ENCODE peak calls at places on chromosomes 13 and 19, in six cellular contexts. U is GM04504; X is effector CD4-positive, alpha-beta T cell; Q is NCI-H1436 treated with DMSO at 0.1 percent for 48 hours; M is SK-N-MC; Z is T follicular helper cell. F is an unnamed sample.

GRCh38 chr19:16376241-16376640 is 51.6 kb downstream of the KLF2 start:
- DNase-seq in U (no peak), X (no peak), Q (no peak), M (no peak), Z (no peak), F (no peak)

GRCh38 chr19:51691122-51692064 is 1.7 kb upstream of the SPACA6 start:
- DNase-seq in U (no peak), X (no peak), Q (no peak), M (no peak), Z (no peak), F (no peak)

GRCh38 chr13:70391678-70392077 is 283.4 kb upstream of the KLHL1 start:
- DNase-seq in U (no peak), X (no peak), Q (peak), M (no peak), Z (no peak), F (no peak)

GRCh38 chr13:32941368-32941767 is 74.9 kb upstream of the KL start:
- DNase-seq in U (no peak), X (no peak), Q (no peak), M (no peak), Z (no peak), F (no peak)

GRCh38 chr13:42486711-42487198 is 87.2 kb upstream of the TNFSF11 start:
- DNase-seq in U (no peak), X (no peak), Q (no peak), M (no peak), Z (no peak), F (no peak)

GRCh38 chr13:39565036-39565949 is 37.7 kb downstream of the LHFPL6 start:
- DNase-seq in U (peak), X (no peak), Q (no peak), M (peak), Z (no peak), F (no peak)

GRCh38 chr19:53904909-53905308 is 4.2 kb upstream of the CACNG7 start:
- DNase-seq in U (no peak), X (no peak), Q (no peak), M (no peak), Z (no peak), F (no peak)

GRCh38 chr19:53906211-53907192 is 2.6 kb upstream of the CACNG7 start:
- DNase-seq in U (no peak), X (peak), Q (no peak), M (no peak), Z (peak), F (no peak)

GRCh38 chr19:7417671-7418324 is 69.1 kb downstream of the ARHGEF18 start:
- DNase-seq in U (no peak), X (no peak), Q (no peak), M (no peak), Z (no peak), F (no peak)

GRCh38 chr13:113367771-113368170 is 3.8 kb upstream of the GRTP1 start:
- DNase-seq in U (no peak), X (no peak), Q (no peak), M (no peak), Z (no peak), F (no peak)

GRCh38 chr13:75550159-75550567 is 572 bp downstream of the UCHL3 start:
- DNase-seq in U (peak), X (no peak), Q (no peak), M (no peak), Z (no peak), F (no peak)

GRCh38 chr19:51704601-51705000 is 11.5 kb downstream of the SPACA6 start:
- DNase-seq in U (no peak), X (no peak), Q (no peak), M (no peak), Z (no peak), F (no peak)

GRCh38 chr19:6773323-6773931 is 919 bp downstream of the VAV1 start:
- DNase-seq in U (no peak), X (peak), Q (no peak), M (peak), Z (no peak), F (no peak)

GRCh38 chr13:33016414-33017409 is at the start of gene KL:
- DNase-seq in U (no peak), X (no peak), Q (no peak), M (no peak), Z (no peak), F (no peak)

GRCh38 chr19:13122980-13123957 is 5.2 kb downstream of the NACC1 start:
- DNase-seq in U (no peak), X (no peak), Q (no peak), M (no peak), Z (no peak), F (no peak)

GRCh38 chr19:35018379-35018778 is 11.9 kb upstream of the SCN1B start:
- DNase-seq in U (no peak), X (no peak), Q (no peak), M (no peak), Z (no peak), F (no peak)

GRCh38 chr13:70424428-70424827 is 316.2 kb upstream of the KLHL1 start:
- DNase-seq in U (no peak), X (no peak), Q (peak), M (no peak), Z (no peak), F (no peak)

GRCh38 chr13:96710166-96710866 is 284.0 kb downstream of the OXGR1 start:
- DNase-seq in U (no peak), X (no peak), Q (no peak), M (no peak), Z (no peak), F (no peak)

GRCh38 chr13:103299079-103299478 is 232.9 kb upstream of the SLC10A2 start:
- DNase-seq in U (no peak), X (no peak), Q (no peak), M (no peak), Z (no peak), F (no peak)

GRCh38 chr13:42377640-42378382 is 105.9 kb downstream of the AKAP11 start:
- DNase-seq in U (no peak), X (no peak), Q (peak), M (no peak), Z (no peak), F (peak)

GRCh38 chr13:29081036-29081435 is 260.9 kb downstream of the MTUS2 start:
- DNase-seq in U (no peak), X (no peak), Q (no peak), M (no peak), Z (peak), F (no peak)

GRCh38 chr13:46480131-46480530 is 72.8 kb upstream of the LRCH1 start:
- DNase-seq in U (no peak), X (no peak), Q (no peak), M (no peak), Z (no peak), F (no peak)

GRCh38 chr13:99374994-99375805 is 68.0 kb upstream of the GPR183 start:
- DNase-seq in U (no peak), X (no peak), Q (no peak), M (no peak), Z (no peak), F (no peak)

GRCh38 chr19:41927810-41928192 is 448 bp downstream of the ERFL start:
- DNase-seq in U (no peak), X (peak), Q (no peak), M (no peak), Z (no peak), F (no peak)

GRCh38 chr19:48395170-48395455 is 1.6 kb downstream of the GRIN2D start:
- DNase-seq in U (no peak), X (no peak), Q (no peak), M (no peak), Z (no peak), F (no peak)

GRCh38 chr13:27921961-27922910 is 2.4 kb downstream of the PDX1 start:
- DNase-seq in U (no peak), X (no peak), Q (no peak), M (no peak), Z (no peak), F (no peak)

GRCh38 chr19:16834747-16835146 is 5.5 kb downstream of the SIN3B start:
- DNase-seq in U (no peak), X (no peak), Q (no peak), M (no peak), Z (no peak), F (no peak)

GRCh38 chr19:17805427-17805826 is 10.5 kb downstream of the B3GNT3 start:
- DNase-seq in U (no peak), X (no peak), Q (no peak), M (no peak), Z (no peak), F (no peak)

GRCh38 chr19:35942235-35942634 is 6.1 kb downstream of the LRFN3 start:
- DNase-seq in U (no peak), X (no peak), Q (no peak), M (no peak), Z (no peak), F (no peak)

GRCh38 chr13:111341886-111342285 is 21.4 kb downstream of the TEX29 start:
- DNase-seq in U (no peak), X (no peak), Q (no peak), M (no peak), Z (no peak), F (no peak)

GRCh38 chr13:83765796-83766195 is 116.5 kb downstream of the SLITRK1 start:
- DNase-seq in U (no peak), X (no peak), Q (no peak), M (no peak), Z (no peak), F (no peak)

GRCh38 chr13:23847545-23847944 is 41.7 kb downstream of the MIPEP start:
- DNase-seq in U (no peak), X (no peak), Q (no peak), M (no peak), Z (no peak), F (no peak)

GRCh38 chr19:14369399-14370168 is 11.7 kb upstream of the ADGRE5 start:
- DNase-seq in U (no peak), X (peak), Q (no peak), M (no peak), Z (peak), F (no peak)

GRCh38 chr19:51125421-51126075 is 842 bp downstream of the SIGLEC9 start:
- DNase-seq in U (no peak), X (no peak), Q (no peak), M (no peak), Z (no peak), F (no peak)

GRCh38 chr13:108425056-108425455 is 155.5 kb downstream of the TNFSF13B start:
- DNase-seq in U (no peak), X (no peak), Q (no peak), M (no peak), Z (no peak), F (no peak)

GRCh38 chr19:16351133-16351809 is 26.6 kb downstream of the KLF2 start:
- DNase-seq in U (no peak), X (no peak), Q (no peak), M (peak), Z (no peak), F (no peak)

GRCh38 chr19:46423194-46423593 is 5.5 kb downstream of the PNMA8C start:
- DNase-seq in U (no peak), X (no peak), Q (no peak), M (no peak), Z (no peak), F (no peak)

F was measured in NCI-H2171.